ENCODE peak calls at places on chromosomes 4 and X, in four cellular contexts. One of them, this sample, is unnamed.

GRCh38 chrX:11309220-11309619 is 16.0 kb downstream of the AMELX start:
- DNase-seq in upper lobe of left lung: no peak
- DNase-seq in EL: peak
- DNase-seq in left cardiac atrium: no peak
- DNase-seq in this sample: no peak

GRCh38 chr4:16082038-16082423 is 1.8 kb downstream of the PROM1 start:
- DNase-seq in upper lobe of left lung: no peak
- DNase-seq in EL: no peak
- DNase-seq in left cardiac atrium: no peak
- DNase-seq in this sample: no peak

GRCh38 chrX:133999013-133999705 is 13.8 kb upstream of the GPC3 start:
- DNase-seq in upper lobe of left lung: no peak
- DNase-seq in EL: no peak
- DNase-seq in left cardiac atrium: no peak
- DNase-seq in this sample: no peak

GRCh38 chr4:41709844-41710481 is 38.6 kb downstream of the PHOX2B start:
- DNase-seq in upper lobe of left lung: no peak
- DNase-seq in EL: peak
- DNase-seq in left cardiac atrium: no peak
- DNase-seq in this sample: peak

GRCh38 chr4:29539226-29539625 is 1180.9 kb upstream of the PCDH7 start:
- DNase-seq in upper lobe of left lung: no peak
- DNase-seq in EL: no peak
- DNase-seq in left cardiac atrium: no peak
- DNase-seq in this sample: no peak

GRCh38 chr4:108224628-108225053 is 55.9 kb upstream of the LEF1 start:
- DNase-seq in upper lobe of left lung: no peak
- DNase-seq in EL: peak
- DNase-seq in left cardiac atrium: peak
- DNase-seq in this sample: peak

GRCh38 chr4:8171941-8172924 is 13.6 kb upstream of the ABLIM2 start:
- DNase-seq in upper lobe of left lung: no peak
- DNase-seq in EL: no peak
- DNase-seq in left cardiac atrium: no peak
- DNase-seq in this sample: no peak

GRCh38 chrX:150761176-150761818 is 68.1 kb downstream of the MTMR1 start:
- DNase-seq in upper lobe of left lung: no peak
- DNase-seq in EL: no peak
- DNase-seq in left cardiac atrium: no peak
- DNase-seq in this sample: no peak

GRCh38 chr4:151199496-151200190 is 77.3 kb upstream of the PRSS48 start:
- DNase-seq in upper lobe of left lung: no peak
- DNase-seq in EL: no peak
- DNase-seq in left cardiac atrium: no peak
- DNase-seq in this sample: no peak

GRCh38 chrX:71178908-71179307 is 34.3 kb downstream of the NLGN3 start:
- DNase-seq in upper lobe of left lung: peak
- DNase-seq in EL: peak
- DNase-seq in left cardiac atrium: peak
- DNase-seq in this sample: peak

GRCh38 chr4:118816538-118817177 is 19.3 kb downstream of the SEC24D start:
- DNase-seq in upper lobe of left lung: no peak
- DNase-seq in EL: peak
- DNase-seq in left cardiac atrium: no peak
- DNase-seq in this sample: no peak

GRCh38 chrX:320126-320783 is 1.7 kb upstream of the GTPBP6 start:
- DNase-seq in upper lobe of left lung: peak
- DNase-seq in EL: no peak
- DNase-seq in left cardiac atrium: peak
- DNase-seq in this sample: no peak

GRCh38 chrX:154382483-154383069 is 3.5 kb downstream of the EMD start:
- DNase-seq in upper lobe of left lung: no peak
- DNase-seq in EL: no peak
- DNase-seq in left cardiac atrium: no peak
- DNase-seq in this sample: no peak

GRCh38 chr4:101501421-101501820 is 154.1 kb upstream of the PPP3CA start:
- DNase-seq in upper lobe of left lung: no peak
- DNase-seq in EL: no peak
- DNase-seq in left cardiac atrium: no peak
- DNase-seq in this sample: no peak

GRCh38 chr4:110163327-110164070 is 34.9 kb downstream of the ELOVL6 start:
- DNase-seq in upper lobe of left lung: no peak
- DNase-seq in EL: peak
- DNase-seq in left cardiac atrium: no peak
- DNase-seq in this sample: peak

GRCh38 chr4:60637976-60638375 is 562.1 kb upstream of the ADGRL3 start:
- DNase-seq in upper lobe of left lung: no peak
- DNase-seq in EL: no peak
- DNase-seq in left cardiac atrium: no peak
- DNase-seq in this sample: no peak